ENCODE peak calls at places on chromosomes 3 and 15, in ten cellular contexts. N is upper lobe of right lung; Z is HCT116; Q is psoas muscle; Y is natural killer cell; S is thoracic aorta; O is CD8-positive, alpha-beta T cell; T is heart left ventricle; R is omental fat pad; E is DND-41. V is an unnamed sample.

GRCh38 chr15:92633418-92633817 is 22.2 kb downstream of the FAM174B start:
- ATAC-seq in N (no peak), Z (no peak), Q (no peak), Y (no peak), S (no peak), O (no peak), T (peak), R (no peak), E (no peak), V (no peak)

GRCh38 chr3:98750520-98750919 is 12.6 kb upstream of the ST3GAL6 start:
- ATAC-seq in N (no peak), Z (no peak), Q (peak), Y (no peak), S (peak), O (no peak), T (peak), R (no peak), E (no peak), V (no peak)

GRCh38 chr15:52383100-52383588 is 87.5 kb upstream of the MYO5C start:
- ATAC-seq in N (no peak), Z (no peak), Q (no peak), Y (no peak), S (no peak), O (no peak), T (no peak), R (no peak), E (no peak), V (no peak)

GRCh38 chr15:62616746-62617145 is 425.8 kb upstream of the TPM1 start:
- ATAC-seq in N (no peak), Z (no peak), Q (no peak), Y (no peak), S (no peak), O (no peak), T (no peak), R (no peak), E (no peak), V (no peak)

GRCh38 chr3:53243785-53244184 is 12.0 kb downstream of the TKT start:
- ATAC-seq in N (no peak), Z (peak), Q (no peak), Y (no peak), S (no peak), O (no peak), T (no peak), R (no peak), E (no peak), V (no peak)

GRCh38 chr3:150312018-150312657 is 96.0 kb upstream of the TSC22D2 start:
- ATAC-seq in N (peak), Z (no peak), Q (no peak), Y (no peak), S (no peak), O (no peak), T (no peak), R (no peak), E (no peak), V (no peak)

GRCh38 chr15:94683912-94684311 is 452.6 kb downstream of the MCTP2 start:
- ATAC-seq in N (no peak), Z (no peak), Q (no peak), Y (no peak), S (no peak), O (no peak), T (no peak), R (no peak), E (no peak), V (no peak)

GRCh38 chr15:58440181-58440910 is 8.6 kb downstream of the LIPC start:
- ATAC-seq in N (peak), Z (peak), Q (peak), Y (no peak), S (peak), O (no peak), T (peak), R (peak), E (no peak), V (peak)

GRCh38 chr15:39491917-39492490 is 88.9 kb upstream of the THBS1 start:
- ATAC-seq in N (no peak), Z (no peak), Q (no peak), Y (no peak), S (no peak), O (no peak), T (peak), R (no peak), E (no peak), V (peak)

GRCh38 chr15:101320501-101321052 is 25.5 kb upstream of the SNRPA1 start:
- ATAC-seq in N (peak), Z (no peak), Q (peak), Y (peak), S (no peak), O (peak), T (peak), R (no peak), E (peak), V (no peak)
- TF ChIP-seq CTCF in N (peak), Z (no peak), Q (no peak), Y (peak), S (no peak), O (peak), T (no peak), R (no peak), E (peak), V (peak)

GRCh38 chr15:66558271-66558670 is 7.5 kb downstream of the LCTL start:
- ATAC-seq in N (no peak), Z (no peak), Q (no peak), Y (no peak), S (no peak), O (no peak), T (no peak), R (no peak), E (no peak), V (no peak)

GRCh38 chr15:66560856-66561525 is 4.8 kb downstream of the LCTL start:
- ATAC-seq in N (no peak), Z (no peak), Q (no peak), Y (no peak), S (no peak), O (no peak), T (no peak), R (no peak), E (no peak), V (no peak)

GRCh38 chr15:66555685-66556084 is 10.1 kb downstream of the LCTL start:
- ATAC-seq in N (no peak), Z (no peak), Q (no peak), Y (no peak), S (no peak), O (no peak), T (no peak), R (no peak), E (no peak), V (no peak)
- TF ChIP-seq CTCF in N (no peak), Z (no peak), Q (no peak), Y (no peak), S (no peak), O (no peak), T (no peak), R (no peak), E (no peak), V (no peak)

GRCh38 chr3:40971191-40972168 is 227.8 kb upstream of the CTNNB1 start:
- ATAC-seq in N (peak), Z (peak), Q (peak), Y (peak), S (peak), O (peak), T (peak), R (peak), E (no peak), V (peak)
- TF ChIP-seq CTCF in N (no peak), Z (no peak), Q (no peak), Y (no peak), S (no peak), O (no peak), T (no peak), R (no peak), E (no peak), V (no peak)

DNA sequence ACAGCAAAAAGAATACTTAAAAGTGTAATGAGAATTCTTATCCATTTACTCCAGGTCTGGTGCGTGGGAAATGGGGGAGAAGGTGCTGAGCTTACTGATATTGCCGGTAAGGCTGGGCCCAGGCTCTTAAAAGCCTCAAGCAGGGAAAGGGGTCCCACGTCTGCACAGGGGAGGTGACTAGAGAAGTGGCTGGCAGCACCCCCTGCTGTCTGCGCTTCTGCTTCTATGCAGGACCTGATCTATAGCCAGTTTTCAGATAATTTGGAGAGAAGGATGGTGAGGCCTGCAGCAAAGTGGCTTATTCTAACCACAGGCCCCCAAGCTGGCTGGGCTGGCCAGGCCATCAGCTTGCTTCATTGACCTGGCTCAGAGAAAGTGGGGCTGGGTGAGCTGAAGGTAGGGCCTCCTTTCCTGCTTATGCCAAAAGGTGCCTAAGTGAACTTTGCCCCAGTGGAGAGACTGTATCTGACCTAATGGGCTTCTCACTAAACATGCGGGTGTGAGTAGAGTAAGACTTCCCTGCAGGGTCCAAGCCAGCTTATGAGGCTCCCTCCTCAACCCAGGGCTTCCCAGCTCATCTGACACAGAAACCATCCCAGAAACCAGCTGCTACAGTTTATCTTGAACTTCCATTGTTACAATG is 30.9 kb upstream of the ATP1B3 start:
- ATAC-seq in N (no peak), Z (peak), Q (no peak), Y (no peak), S (no peak), O (peak), T (no peak), R (no peak), E (peak), V (no peak)
- TF ChIP-seq CTCF in N (no peak), Z (no peak), Q (no peak), Y (no peak), S (no peak), O (no peak), T (no peak), R (no peak), E (peak), V (no peak)

DNA sequence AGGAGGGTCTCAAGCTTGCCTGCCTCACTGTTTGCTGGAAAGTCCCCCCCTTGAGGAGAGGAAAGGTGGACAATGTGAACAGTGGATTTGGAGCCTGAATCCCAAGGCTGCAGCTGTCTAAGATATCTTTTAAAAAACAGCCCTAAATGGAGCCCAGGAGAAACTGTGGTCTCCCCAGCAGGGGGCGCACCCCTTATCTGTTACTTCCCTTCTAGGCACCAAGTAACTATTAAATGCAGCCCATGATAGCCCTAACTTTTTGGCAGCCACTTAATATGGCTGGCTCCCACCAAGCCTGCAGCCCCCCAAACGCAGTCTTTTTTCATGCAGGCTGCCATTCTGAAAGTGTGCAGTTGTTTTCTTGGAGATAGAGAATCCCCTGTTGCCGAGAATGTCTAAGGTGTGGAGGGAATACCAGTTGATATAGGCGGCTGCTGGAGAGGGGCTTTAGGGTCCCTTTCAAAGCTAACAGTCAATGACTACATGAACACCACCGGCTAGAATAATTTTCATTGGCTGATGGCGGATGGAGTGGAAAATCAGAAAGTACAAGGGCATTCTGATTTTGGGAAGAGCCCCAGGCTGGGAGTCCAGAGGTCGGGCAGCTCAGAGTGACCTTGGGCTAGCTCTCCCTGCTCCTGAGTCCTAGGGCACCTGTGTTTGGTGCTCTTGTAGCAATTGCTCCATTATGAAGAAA is 1.3 kb downstream of the RHCG start:
- ATAC-seq in N (no peak), Z (peak), Q (no peak), Y (no peak), S (no peak), O (no peak), T (no peak), R (no peak), E (no peak), V (no peak)
- TF ChIP-seq CTCF in N (peak), Z (peak), Q (no peak), Y (no peak), S (no peak), O (no peak), T (no peak), R (no peak), E (peak), V (no peak)

DNA sequence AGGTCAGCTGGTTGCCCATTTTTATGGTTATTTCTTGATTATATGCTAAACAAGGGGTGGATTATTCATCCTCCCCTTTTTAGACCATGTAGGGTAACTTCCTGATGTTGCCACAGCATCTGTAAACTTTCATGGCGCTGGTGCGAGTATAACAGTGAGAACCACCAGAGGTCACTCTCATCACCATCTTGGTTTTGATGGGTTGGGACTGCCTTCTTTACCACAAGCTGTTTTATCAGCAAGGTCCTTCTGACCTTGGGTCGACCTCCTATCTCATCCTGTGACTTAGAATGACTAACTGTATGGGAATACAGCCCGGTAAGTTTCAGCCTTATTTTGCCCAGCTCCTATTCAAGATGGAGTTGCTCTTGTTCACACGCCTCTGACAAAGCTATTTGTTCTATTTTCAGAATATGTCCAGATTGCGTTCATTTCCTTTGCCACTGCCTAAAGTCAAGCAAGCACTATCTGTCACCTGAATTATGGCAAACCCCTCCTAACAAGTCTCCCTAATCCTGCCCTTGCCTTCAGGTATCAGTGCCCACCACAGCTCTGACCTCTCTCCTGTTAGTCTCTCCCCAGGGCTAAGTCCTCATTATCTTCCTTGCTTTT is 308.5 kb downstream of the ROBO2 start:
- ATAC-seq in N (peak), Z (no peak), Q (no peak), Y (no peak), S (no peak), O (no peak), T (no peak), R (no peak), E (no peak), V (no peak)
- TF ChIP-seq CTCF in N (peak), Z (no peak), Q (no peak), Y (no peak), S (no peak), O (no peak), T (no peak), R (no peak), E (peak), V (no peak)

DNA sequence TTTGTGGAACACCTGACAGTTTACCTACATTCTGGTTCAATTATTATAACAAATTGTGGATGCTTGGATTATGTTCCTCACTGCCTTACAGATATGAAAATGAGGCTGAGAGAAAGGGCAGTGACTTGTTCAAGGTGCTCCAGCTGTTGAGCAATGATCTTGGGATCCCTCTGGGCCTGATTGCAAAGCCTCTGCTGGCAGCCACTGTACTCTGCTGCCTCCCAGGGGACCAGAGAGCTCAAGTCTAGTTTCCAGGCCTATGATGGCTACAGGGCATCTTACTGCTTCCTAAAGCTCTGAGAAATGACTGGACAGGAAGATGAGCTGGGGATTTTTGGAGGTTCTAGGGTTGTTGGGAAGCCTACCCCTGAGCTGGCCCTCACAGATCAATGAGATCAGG is 2.3 kb upstream of the SHC4 start:
- ATAC-seq in N (no peak), Z (peak), Q (no peak), Y (no peak), S (no peak), O (no peak), T (no peak), R (no peak), E (peak), V (no peak)
- TF ChIP-seq CTCF in N (no peak), Z (peak), Q (no peak), Y (no peak), S (no peak), O (no peak), T (no peak), R (no peak), E (peak), V (no peak)

V was measured in gastroesophageal sphincter.